ENCODE peak calls at places on chromosomes 3 and 15, in eight cellular contexts. One of them, this sample, is unnamed.

GRCh38 chr3:148006508-148006907 is 597.3 kb downstream of the ZIC1 start:
- DNase-seq in fibroblast of lung: peak; percentile 42
- DNase-seq in CD4-positive, alpha-beta T cell: no peak
- DNase-seq in type B pancreatic cell: no peak
- DNase-seq in astrocyte of the spinal cord: peak; percentile 94
- DNase-seq in body of pancreas: no peak
- DNase-seq in AG10803: peak; percentile 76
- DNase-seq in fibroblast of pulmonary artery: peak; percentile 31
- DNase-seq in this sample: no peak

GRCh38 chr15:62067448-62068044 is 769 bp downstream of the C2CD4A start:
- DNase-seq in type B pancreatic cell: no peak
- DNase-seq in body of pancreas: peak; percentile 48
- DNase-seq in astrocyte of the spinal cord: no peak
- DNase-seq in fibroblast of lung: no peak
- DNase-seq in CD4-positive, alpha-beta T cell: peak; percentile 38
- DNase-seq in AG10803: peak; percentile 8
- DNase-seq in fibroblast of pulmonary artery: peak; percentile 31
- DNase-seq in this sample: no peak

GRCh38 chr3:126451511-126451910 is 24.2 kb downstream of the ZXDC start:
- DNase-seq in fibroblast of pulmonary artery: no peak
- DNase-seq in type B pancreatic cell: no peak
- DNase-seq in fibroblast of lung: no peak
- DNase-seq in AG10803: no peak
- DNase-seq in body of pancreas: no peak
- DNase-seq in astrocyte of the spinal cord: no peak
- DNase-seq in CD4-positive, alpha-beta T cell: no peak
- DNase-seq in this sample: peak; percentile 70

GRCh38 chr15:89656116-89656815 is 999 bp upstream of the KIF7 start:
- DNase-seq in fibroblast of lung: no peak
- DNase-seq in CD4-positive, alpha-beta T cell: no peak
- DNase-seq in astrocyte of the spinal cord: no peak
- DNase-seq in type B pancreatic cell: no peak
- DNase-seq in body of pancreas: no peak
- DNase-seq in fibroblast of pulmonary artery: no peak
- DNase-seq in AG10803: peak; percentile 28
- DNase-seq in this sample: no peak

GRCh38 chr3:128969993-128970740 is 23.7 kb downstream of the CFAP92 start:
- DNase-seq in CD4-positive, alpha-beta T cell: peak; percentile 66
- DNase-seq in astrocyte of the spinal cord: peak; percentile 40
- DNase-seq in fibroblast of pulmonary artery: peak; percentile 61
- DNase-seq in type B pancreatic cell: no peak
- DNase-seq in AG10803: peak; percentile 36
- DNase-seq in body of pancreas: peak; percentile 37
- DNase-seq in fibroblast of lung: peak; percentile 58
- DNase-seq in this sample: no peak

GRCh38 chr15:37973856-37974255 is 39.4 kb downstream of the TMCO5A start:
- DNase-seq in body of pancreas: no peak
- DNase-seq in fibroblast of lung: peak; percentile 11
- DNase-seq in type B pancreatic cell: no peak
- DNase-seq in AG10803: peak; percentile 4
- DNase-seq in CD4-positive, alpha-beta T cell: no peak
- DNase-seq in fibroblast of pulmonary artery: no peak
- DNase-seq in astrocyte of the spinal cord: no peak
- DNase-seq in this sample: no peak

GRCh38 chr15:76057332-76058000 is 2.3 kb upstream of the TMEM266 start:
- DNase-seq in body of pancreas: peak; percentile 44
- DNase-seq in fibroblast of pulmonary artery: peak; percentile 61
- DNase-seq in astrocyte of the spinal cord: peak; percentile 35
- DNase-seq in type B pancreatic cell: no peak
- DNase-seq in fibroblast of lung: peak; percentile 57
- DNase-seq in CD4-positive, alpha-beta T cell: no peak
- DNase-seq in AG10803: peak; percentile 34
- DNase-seq in this sample: no peak

GRCh38 chr3:129793947-129794318 is 99.6 kb downstream of the TMCC1 start:
- DNase-seq in fibroblast of pulmonary artery: no peak
- DNase-seq in body of pancreas: no peak
- DNase-seq in astrocyte of the spinal cord: no peak
- DNase-seq in fibroblast of lung: no peak
- DNase-seq in type B pancreatic cell: no peak
- DNase-seq in CD4-positive, alpha-beta T cell: no peak
- DNase-seq in AG10803: no peak
- DNase-seq in this sample: no peak

GRCh38 chr3:44960387-44961026 is 15.5 kb downstream of the ZDHHC3 start:
- DNase-seq in AG10803: peak; percentile 53
- DNase-seq in CD4-positive, alpha-beta T cell: no peak
- DNase-seq in fibroblast of pulmonary artery: peak; percentile 13
- DNase-seq in type B pancreatic cell: no peak
- DNase-seq in astrocyte of the spinal cord: no peak
- DNase-seq in body of pancreas: no peak
- DNase-seq in fibroblast of lung: peak; percentile 18
- DNase-seq in this sample: no peak

GRCh38 chr15:82074610-82075009 is 28.8 kb upstream of the MEX3B start:
- DNase-seq in CD4-positive, alpha-beta T cell: no peak
- DNase-seq in fibroblast of pulmonary artery: no peak
- DNase-seq in fibroblast of lung: no peak
- DNase-seq in AG10803: no peak
- DNase-seq in type B pancreatic cell: no peak
- DNase-seq in body of pancreas: no peak
- DNase-seq in astrocyte of the spinal cord: no peak
- DNase-seq in this sample: no peak

GRCh38 chr3:1087066-1087555 is 5.7 kb upstream of the CNTN6 start:
- DNase-seq in AG10803: peak; percentile 94
- DNase-seq in astrocyte of the spinal cord: peak; percentile 95
- DNase-seq in CD4-positive, alpha-beta T cell: no peak
- DNase-seq in fibroblast of pulmonary artery: peak; percentile 86
- DNase-seq in fibroblast of lung: peak; percentile 97
- DNase-seq in body of pancreas: peak; percentile 48
- DNase-seq in type B pancreatic cell: no peak
- DNase-seq in this sample: peak; percentile 88

GRCh38 chr3:29887450-29887849 is 606.6 kb downstream of the RBMS3 start:
- DNase-seq in body of pancreas: no peak
- DNase-seq in type B pancreatic cell: no peak
- DNase-seq in fibroblast of pulmonary artery: no peak
- DNase-seq in CD4-positive, alpha-beta T cell: no peak
- DNase-seq in AG10803: peak; percentile 10
- DNase-seq in astrocyte of the spinal cord: no peak
- DNase-seq in fibroblast of lung: no peak
- DNase-seq in this sample: no peak

GRCh38 chr3:193744822-193745684 is 152.0 kb downstream of the OPA1 start:
- DNase-seq in fibroblast of pulmonary artery: peak; percentile 27
- DNase-seq in CD4-positive, alpha-beta T cell: no peak
- DNase-seq in AG10803: no peak
- DNase-seq in astrocyte of the spinal cord: no peak
- DNase-seq in fibroblast of lung: peak; percentile 26
- DNase-seq in type B pancreatic cell: no peak
- DNase-seq in body of pancreas: no peak
- DNase-seq in this sample: peak; percentile 34

GRCh38 chr3:9067352-9067975 is 104.2 kb upstream of the RAD18 start:
- DNase-seq in fibroblast of pulmonary artery: peak; percentile 79
- DNase-seq in CD4-positive, alpha-beta T cell: no peak
- DNase-seq in type B pancreatic cell: no peak
- DNase-seq in AG10803: peak; percentile 72
- DNase-seq in fibroblast of lung: peak; percentile 79
- DNase-seq in astrocyte of the spinal cord: peak; percentile 64
- DNase-seq in body of pancreas: peak; percentile 41
- DNase-seq in this sample: no peak

GRCh38 chr15:63872759-63873510 is 39.2 kb upstream of the HERC1 start:
- DNase-seq in fibroblast of lung: no peak
- DNase-seq in astrocyte of the spinal cord: no peak
- DNase-seq in fibroblast of pulmonary artery: peak; percentile 41
- DNase-seq in AG10803: peak; percentile 38
- DNase-seq in CD4-positive, alpha-beta T cell: no peak
- DNase-seq in type B pancreatic cell: no peak
- DNase-seq in body of pancreas: no peak
- DNase-seq in this sample: no peak

GRCh38 chr3:145820175-145820574 is 340.8 kb downstream of the PLOD2 start:
- DNase-seq in body of pancreas: no peak
- DNase-seq in type B pancreatic cell: no peak
- DNase-seq in fibroblast of lung: no peak
- DNase-seq in astrocyte of the spinal cord: peak; percentile 11
- DNase-seq in CD4-positive, alpha-beta T cell: no peak
- DNase-seq in AG10803: no peak
- DNase-seq in fibroblast of pulmonary artery: no peak
- DNase-seq in this sample: no peak

GRCh38 chr3:45551214-45552010 is 43.1 kb upstream of the LIMD1 start:
- DNase-seq in type B pancreatic cell: no peak
- DNase-seq in body of pancreas: peak; percentile 38
- DNase-seq in AG10803: peak; percentile 93
- DNase-seq in astrocyte of the spinal cord: peak; percentile 96
- DNase-seq in fibroblast of lung: peak; percentile 95
- DNase-seq in fibroblast of pulmonary artery: peak; percentile 96
- DNase-seq in CD4-positive, alpha-beta T cell: no peak
- DNase-seq in this sample: peak; percentile 88

GRCh38 chr3:124300416-124300815 is 308.5 kb upstream of the ROPN1 start:
- DNase-seq in AG10803: no peak
- DNase-seq in astrocyte of the spinal cord: no peak
- DNase-seq in type B pancreatic cell: no peak
- DNase-seq in fibroblast of pulmonary artery: no peak
- DNase-seq in body of pancreas: no peak
- DNase-seq in CD4-positive, alpha-beta T cell: no peak
- DNase-seq in fibroblast of lung: no peak
- DNase-seq in this sample: no peak

GRCh38 chr15:81407151-81407550 is 33.1 kb upstream of the TMC3 start:
- DNase-seq in body of pancreas: no peak
- DNase-seq in astrocyte of the spinal cord: no peak
- DNase-seq in type B pancreatic cell: no peak
- DNase-seq in AG10803: no peak
- DNase-seq in fibroblast of lung: no peak
- DNase-seq in CD4-positive, alpha-beta T cell: no peak
- DNase-seq in fibroblast of pulmonary artery: no peak
- DNase-seq in this sample: no peak

GRCh38 chr3:50317303-50317702 is 5.2 kb downstream of the HYAL2 start:
- DNase-seq in CD4-positive, alpha-beta T cell: no peak
- DNase-seq in type B pancreatic cell: no peak
- DNase-seq in AG10803: no peak
- DNase-seq in fibroblast of pulmonary artery: no peak
- DNase-seq in fibroblast of lung: no peak
- DNase-seq in astrocyte of the spinal cord: no peak
- DNase-seq in body of pancreas: no peak
- DNase-seq in this sample: no peak

GRCh38 chr3:126025862-126026261 is 56.9 kb downstream of the ROPN1B start:
- DNase-seq in type B pancreatic cell: peak; percentile 56
- DNase-seq in CD4-positive, alpha-beta T cell: no peak
- DNase-seq in astrocyte of the spinal cord: no peak
- DNase-seq in fibroblast of pulmonary artery: no peak
- DNase-seq in fibroblast of lung: no peak
- DNase-seq in AG10803: no peak
- DNase-seq in body of pancreas: no peak
- DNase-seq in this sample: peak; percentile 65

GRCh38 chr15:33454346-33454745 is 143.6 kb downstream of the RYR3 start:
- DNase-seq in AG10803: no peak
- DNase-seq in type B pancreatic cell: no peak
- DNase-seq in fibroblast of pulmonary artery: no peak
- DNase-seq in fibroblast of lung: no peak
- DNase-seq in body of pancreas: no peak
- DNase-seq in astrocyte of the spinal cord: no peak
- DNase-seq in CD4-positive, alpha-beta T cell: no peak
- DNase-seq in this sample: no peak

GRCh38 chr3:196499061-196499460 is 4.5 kb downstream of the RNF168 start:
- DNase-seq in astrocyte of the spinal cord: peak; percentile 59
- DNase-seq in type B pancreatic cell: no peak
- DNase-seq in CD4-positive, alpha-beta T cell: no peak
- DNase-seq in AG10803: peak; percentile 69
- DNase-seq in fibroblast of lung: peak; percentile 23
- DNase-seq in fibroblast of pulmonary artery: peak; percentile 21
- DNase-seq in body of pancreas: no peak
- DNase-seq in this sample: no peak

GRCh38 chr15:79218588-79219200 is 63.8 kb upstream of the ANKRD34C start:
- DNase-seq in AG10803: peak; percentile 10
- DNase-seq in astrocyte of the spinal cord: no peak
- DNase-seq in fibroblast of pulmonary artery: peak; percentile 14
- DNase-seq in body of pancreas: no peak
- DNase-seq in fibroblast of lung: peak; percentile 13
- DNase-seq in CD4-positive, alpha-beta T cell: no peak
- DNase-seq in type B pancreatic cell: no peak
- DNase-seq in this sample: no peak
- TF ChIP-seq CTCF in AG10803: peak; percentile 53
- TF ChIP-seq CTCF in astrocyte of the spinal cord: peak; percentile 38
- TF ChIP-seq CTCF in fibroblast of pulmonary artery: peak; percentile 42
- TF ChIP-seq CTCF in body of pancreas: no peak
- TF ChIP-seq CTCF in fibroblast of lung: peak; percentile 40
- TF ChIP-seq CTCF in CD4-positive, alpha-beta T cell: no peak
- TF ChIP-seq CTCF in type B pancreatic cell: peak; percentile 72
- TF ChIP-seq CTCF in this sample: peak; percentile 46

DNA sequence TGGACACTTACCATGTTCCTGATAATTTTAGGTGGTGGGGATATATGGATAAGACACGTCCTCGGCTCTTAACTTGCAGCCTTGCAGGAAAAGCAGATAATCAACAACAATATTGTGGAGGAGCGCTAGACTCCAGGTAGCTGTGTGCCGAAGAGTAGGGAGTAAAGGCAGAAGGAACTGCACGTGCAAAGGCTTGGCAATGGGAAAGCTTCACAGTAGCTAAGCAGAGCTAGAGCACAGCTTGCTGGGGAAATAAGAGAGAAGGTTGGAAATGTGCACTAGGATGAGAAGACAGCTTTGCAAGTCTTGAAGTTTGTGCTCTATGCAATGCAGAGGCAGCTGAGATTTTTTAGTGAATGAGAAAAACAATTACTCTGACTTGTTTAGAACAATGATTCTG is 12.4 kb downstream of the PSMA4 start:
- DNase-seq in astrocyte of the spinal cord: no peak
- DNase-seq in CD4-positive, alpha-beta T cell: no peak
- DNase-seq in type B pancreatic cell: no peak
- DNase-seq in fibroblast of lung: no peak
- DNase-seq in fibroblast of pulmonary artery: no peak
- DNase-seq in AG10803: no peak
- DNase-seq in body of pancreas: no peak
- DNase-seq in this sample: no peak
- TF ChIP-seq CTCF in astrocyte of the spinal cord: no peak
- TF ChIP-seq CTCF in CD4-positive, alpha-beta T cell: no peak
- TF ChIP-seq CTCF in type B pancreatic cell: no peak
- TF ChIP-seq CTCF in fibroblast of lung: no peak
- TF ChIP-seq CTCF in fibroblast of pulmonary artery: no peak
- TF ChIP-seq CTCF in AG10803: no peak
- TF ChIP-seq CTCF in body of pancreas: no peak
- TF ChIP-seq CTCF in this sample: no peak

GRCh38 chr15:84747423-84748273 is 744 bp upstream of the ZNF592 start:
- DNase-seq in type B pancreatic cell: peak; percentile 84
- DNase-seq in astrocyte of the spinal cord: peak; percentile 66
- DNase-seq in body of pancreas: peak; percentile 82
- DNase-seq in CD4-positive, alpha-beta T cell: peak; percentile 75
- DNase-seq in AG10803: peak; percentile 62
- DNase-seq in fibroblast of lung: peak; percentile 58
- DNase-seq in fibroblast of pulmonary artery: peak; percentile 68
- DNase-seq in this sample: no peak
- TF ChIP-seq CTCF in type B pancreatic cell: peak; percentile 18
- TF ChIP-seq CTCF in astrocyte of the spinal cord: no peak
- TF ChIP-seq CTCF in body of pancreas: no peak
- TF ChIP-seq CTCF in CD4-positive, alpha-beta T cell: no peak
- TF ChIP-seq CTCF in AG10803: peak; percentile 4
- TF ChIP-seq CTCF in fibroblast of lung: no peak
- TF ChIP-seq CTCF in fibroblast of pulmonary artery: no peak
- TF ChIP-seq CTCF in this sample: no peak

DNA sequence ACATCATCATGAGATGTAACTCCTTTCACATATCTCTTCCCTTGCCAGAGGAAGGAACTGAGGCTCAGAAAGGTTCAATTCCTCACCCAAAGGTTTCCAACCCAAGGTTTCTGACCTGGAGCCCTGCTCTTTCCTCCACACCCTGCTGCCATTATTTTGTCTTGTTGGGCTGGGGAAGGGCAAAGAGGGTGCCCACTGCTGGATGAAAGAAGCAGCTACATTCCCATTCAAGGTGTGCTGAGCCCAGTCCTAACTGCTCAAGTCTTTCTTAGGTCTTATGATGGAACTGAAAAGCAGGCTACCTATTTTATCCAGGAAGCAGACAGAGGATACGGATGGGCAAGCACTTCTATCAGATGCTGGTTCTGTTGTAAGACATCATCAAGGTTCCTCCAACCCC is 258.0 kb upstream of the CTDSPL start:
- DNase-seq in body of pancreas: no peak
- DNase-seq in AG10803: no peak
- DNase-seq in astrocyte of the spinal cord: no peak
- DNase-seq in fibroblast of lung: no peak
- DNase-seq in CD4-positive, alpha-beta T cell: no peak
- DNase-seq in type B pancreatic cell: no peak
- DNase-seq in fibroblast of pulmonary artery: no peak
- DNase-seq in this sample: no peak
- TF ChIP-seq CTCF in body of pancreas: no peak
- TF ChIP-seq CTCF in AG10803: peak; percentile 6
- TF ChIP-seq CTCF in astrocyte of the spinal cord: no peak
- TF ChIP-seq CTCF in fibroblast of lung: no peak
- TF ChIP-seq CTCF in CD4-positive, alpha-beta T cell: no peak
- TF ChIP-seq CTCF in type B pancreatic cell: no peak
- TF ChIP-seq CTCF in fibroblast of pulmonary artery: no peak
- TF ChIP-seq CTCF in this sample: no peak

This sample was measured in osteocyte.